ENCODE peak calls at places on chromosomes 11 and 22, in six cellular contexts. O is A549, W is K562, V is HepG2, G is endothelial cell of umbilical vein, S is GM12878. K is an unnamed sample.

GRCh38 chr22:17775781-17776470 is 1.7 kb upstream of the BID start:
- DNase-seq in V (no peak), W (no peak), O (no peak), S (no peak), G (no peak), K (no peak)

GRCh38 chr22:19178659-19179471 is at the start of gene SLC25A1:
- DNase-seq in W (peak), O (peak), V (peak), G (peak), S (peak), K (peak)

GRCh38 chr11:8408151-8408930 is 144.7 kb upstream of the LMO1 start:
- DNase-seq in S (no peak), O (no peak), G (no peak), V (no peak), W (no peak), K (no peak)

GRCh38 chr22:20673341-20674195 is 100.3 kb upstream of the SERPIND1 start:
- DNase-seq in W (no peak), S (no peak), O (no peak), V (no peak), G (no peak), K (no peak)

GRCh38 chr11:116376054-116376453 is 396.7 kb downstream of the BUD13 start:
- DNase-seq in O (no peak), W (no peak), S (no peak), G (no peak), V (no peak), K (no peak)

GRCh38 chr11:34145847-34146381 is 40.5 kb downstream of the NAT10 start:
- DNase-seq in S (peak), G (no peak), O (no peak), V (no peak), W (no peak), K (no peak)

GRCh38 chr11:121250843-121251242 is 41.7 kb upstream of the SC5D start:
- DNase-seq in W (no peak), V (no peak), O (no peak), G (no peak), S (no peak), K (no peak)

GRCh38 chr11:73152861-73153483 is 10.9 kb upstream of the FCHSD2 start:
- DNase-seq in G (no peak), V (no peak), O (no peak), W (no peak), S (peak), K (peak)

GRCh38 chr11:88103337-88104206 is 71.7 kb downstream of the RAB38 start:
- DNase-seq in G (peak), O (peak), W (peak), V (peak), S (peak), K (peak)

GRCh38 chr22:44357962-44358553 is 45.3 kb upstream of the SHISAL1 start:
- DNase-seq in G (no peak), S (no peak), O (no peak), W (no peak), V (no peak), K (no peak)

GRCh38 chr11:62169448-62169847 is 20.6 kb upstream of the SCGB1D1 start:
- DNase-seq in G (peak), S (no peak), W (no peak), V (no peak), O (no peak), K (no peak)

GRCh38 chr11:113553235-113553634 is 78.0 kb upstream of the DRD2 start:
- DNase-seq in W (peak), S (no peak), O (peak), G (no peak), V (no peak), K (no peak)

GRCh38 chr22:36332623-36333331 is 55.0 kb downstream of the MYH9 start:
- DNase-seq in G (peak), W (peak), S (peak), V (no peak), O (peak), K (peak)

GRCh38 chr22:49052023-49052538 is 775.6 kb downstream of the BRD1 start:
- DNase-seq in O (no peak), G (no peak), S (no peak), W (peak), V (no peak), K (no peak)

GRCh38 chr11:117614695-117615094 is 182.3 kb downstream of the DSCAML1 start:
- DNase-seq in O (no peak), W (no peak), S (no peak), G (no peak), V (no peak), K (no peak)

GRCh38 chr11:46521947-46522681 is 71.7 kb downstream of the AMBRA1 start:
- DNase-seq in V (no peak), S (no peak), G (no peak), O (peak), W (no peak), K (peak)

GRCh38 chr11:64791781-64792291 is 11.2 kb downstream of the MAP4K2 start:
- DNase-seq in O (no peak), W (no peak), G (no peak), V (no peak), S (no peak), K (no peak)

GRCh38 chr22:26671317-26672059 is 14.1 kb downstream of the MIAT start:
- DNase-seq in W (no peak), G (no peak), V (no peak), S (peak), O (no peak), K (no peak)

GRCh38 chr11:126926376-126926791 is 74.2 kb downstream of the KIRREL3 start:
- DNase-seq in O (no peak), V (no peak), G (no peak), S (no peak), W (no peak), K (no peak)

GRCh38 chr11:22875869-22876473 is 15.7 kb upstream of the CCDC179 start:
- DNase-seq in G (peak), S (peak), V (peak), W (peak), O (peak), K (peak)

GRCh38 chr11:128503231-128503991 is 83.9 kb downstream of the ETS1 start:
- DNase-seq in V (no peak), W (no peak), O (no peak), G (peak), S (no peak), K (no peak)

GRCh38 chr22:46085831-46086576 is 64.3 kb upstream of the PPARA start:
- DNase-seq in O (peak), V (no peak), G (no peak), W (peak), S (no peak), K (no peak)

GRCh38 chr11:64017950-64018224 is 17.8 kb upstream of the FLRT1 start:
- DNase-seq in S (no peak), G (no peak), V (no peak), W (no peak), O (no peak), K (no peak)

DNA sequence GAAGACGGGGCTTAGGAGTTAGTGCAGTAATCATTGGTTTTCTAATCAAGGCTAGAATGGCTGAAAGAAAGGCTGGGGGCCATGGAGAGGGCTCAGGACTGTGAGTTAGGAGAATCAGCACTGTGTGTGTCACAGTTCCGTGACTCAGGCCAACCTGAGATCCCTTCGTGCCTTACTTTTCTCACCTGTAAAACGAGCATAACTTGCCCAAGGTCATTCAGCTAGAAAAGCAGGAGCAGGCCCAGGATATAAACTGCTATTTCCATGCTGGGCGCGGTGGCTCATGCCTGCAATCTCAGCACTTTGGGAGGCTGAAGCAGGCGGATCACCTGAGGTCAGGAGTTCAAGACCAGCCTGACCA is 50.6 kb downstream of the PKNOX2 start:
- DNase-seq in S (no peak), W (no peak), V (no peak), O (no peak), G (no peak), K (no peak)
- TF ChIP-seq MYC in S (no peak), W (no peak), V (no peak), O (no peak), G (no peak), K (no peak)

DNA sequence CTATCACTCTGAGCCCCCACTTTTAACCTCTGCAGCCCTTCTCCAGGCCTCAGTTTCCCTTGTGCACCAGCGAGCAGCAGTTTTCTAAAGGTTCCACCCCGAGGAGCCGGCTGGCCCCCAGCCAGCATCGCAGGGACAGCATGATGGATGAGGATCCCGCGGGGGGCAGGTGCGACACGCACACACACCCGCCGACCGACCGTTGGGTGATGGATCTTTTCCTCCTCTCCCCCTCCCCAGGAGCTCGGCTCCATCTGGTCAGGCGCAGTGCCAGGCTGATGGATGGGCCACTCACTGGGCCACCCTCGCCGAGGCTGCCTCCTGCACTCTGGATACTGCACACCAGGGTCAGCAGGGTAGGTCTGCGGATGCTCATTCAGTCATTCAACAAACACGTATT is 12.8 kb upstream of the CABP7 start:
- DNase-seq in O (no peak), W (no peak), S (no peak), G (no peak), V (no peak), K (no peak)
- TF ChIP-seq CTCF in O (no peak), W (no peak), S (no peak), G (no peak), V (no peak), K (no peak)

DNA sequence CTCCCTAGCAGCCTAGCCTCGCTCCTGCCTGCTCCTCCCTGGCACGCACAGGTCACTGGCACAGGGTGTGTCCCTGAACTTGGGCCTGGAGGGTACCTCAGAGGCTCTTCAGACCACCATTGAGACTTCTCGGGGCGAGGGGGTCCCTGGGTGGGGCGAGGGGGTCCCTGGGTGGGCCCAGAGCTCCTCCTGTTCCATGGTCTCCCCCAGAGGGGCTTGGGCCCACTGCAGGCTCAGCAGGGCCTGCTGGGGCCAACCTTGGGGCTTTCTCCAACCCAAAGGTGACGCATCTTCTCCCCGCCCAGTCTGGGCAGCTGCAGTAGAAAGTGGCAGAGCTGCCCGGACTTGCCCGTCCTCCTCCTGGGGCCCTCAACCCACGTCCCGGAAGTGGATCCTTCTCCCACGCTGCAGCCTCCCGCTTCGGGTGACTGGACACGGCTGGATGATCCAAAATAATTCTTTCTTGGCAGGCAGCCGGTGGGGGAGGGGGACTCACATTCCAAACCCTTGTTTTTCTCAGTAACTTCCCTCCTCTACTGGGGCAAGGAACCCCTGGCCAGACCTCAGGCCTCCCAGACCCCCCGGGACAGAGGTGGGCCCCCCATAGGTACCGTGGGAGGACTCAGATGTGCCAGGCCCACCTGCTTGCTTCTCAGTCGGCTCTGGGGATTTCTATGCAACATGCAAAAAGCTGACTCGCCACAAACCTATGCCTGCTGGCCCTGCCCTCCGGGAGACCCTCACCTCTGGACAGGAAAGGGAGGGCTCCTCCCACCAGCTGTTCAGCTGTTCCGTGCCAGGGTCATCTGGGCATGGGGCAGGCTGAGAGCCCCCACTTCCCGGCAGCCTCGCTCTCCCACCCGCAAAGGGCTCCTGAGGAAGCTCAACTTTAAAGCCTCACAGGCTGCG is 1.5 kb downstream of the PLXNB2 start:
- DNase-seq in W (peak), O (peak), V (no peak), S (peak), G (peak), K (peak)
- TF ChIP-seq POLR2A in W (no peak), O (peak), V (no peak), S (peak), G (peak), K (no peak)

GRCh38 chr22:28891156-28891733 is 7.9 kb downstream of the ZNRF3 start:
- DNase-seq in G (no peak), O (no peak), V (no peak), W (no peak), S (no peak), K (no peak)

GRCh38 chr22:28892175-28892731 is 8.9 kb downstream of the ZNRF3 start:
- DNase-seq in W (no peak), V (peak), O (no peak), S (no peak), G (no peak), K (peak)

GRCh38 chr22:28885939-28886338 is 2.6 kb downstream of the ZNRF3 start:
- DNase-seq in O (no peak), V (peak), W (peak), S (no peak), G (no peak), K (peak)

GRCh38 chr22:28887725-28888459 is 4.5 kb downstream of the ZNRF3 start:
- DNase-seq in G (no peak), W (no peak), S (no peak), O (no peak), V (no peak), K (no peak)

DNA sequence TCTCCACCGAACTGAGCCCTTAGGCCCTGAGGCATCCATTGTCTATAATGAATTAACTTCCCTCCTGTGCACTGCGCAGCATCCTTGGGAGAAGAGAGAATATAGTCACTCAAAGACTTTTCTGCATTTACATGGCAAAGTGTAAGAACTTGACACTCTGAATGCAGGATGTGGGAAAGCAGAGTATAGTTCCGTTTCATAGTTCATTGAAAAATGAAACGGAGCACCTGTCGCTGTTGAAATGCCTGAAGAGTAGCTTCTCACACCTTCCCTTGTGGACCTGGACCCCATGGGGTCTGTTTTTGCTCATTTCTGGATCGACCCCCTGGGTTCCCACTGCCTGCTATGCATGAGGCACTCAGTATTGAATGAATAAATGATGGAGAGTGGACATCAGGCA is 6.3 kb downstream of the ZNRF3 start:
- DNase-seq in W (no peak), S (no peak), V (no peak), G (no peak), O (no peak), K (no peak)
- TF ChIP-seq MYC in W (no peak), S (no peak), V (no peak), G (no peak), O (no peak), K (no peak)

K was measured in NB4.